ENCODE peak calls at places on chromosome 16, in eight cellular contexts. Y, M, A, V, C, X, O and B are unnamed samples.

GRCh38 chr16:88192601-88193000 is 190.2 kb upstream of the ZNF469 start:
- DNase-seq in Y (no peak), M (no peak), A (no peak), V (no peak), C (no peak), X (no peak), O (no peak), B (no peak)

GRCh38 chr16:66262253-66263167 is 104.0 kb upstream of the CDH5 start:
- DNase-seq in Y (no peak), M (peak; percentile 46), A (no peak), V (peak; percentile 55), C (no peak), X (no peak), O (no peak), B (no peak)

GRCh38 chr16:57863434-57864160 is 61.3 kb upstream of the KIFC3 start:
- DNase-seq in Y (peak; percentile 83), M (peak; percentile 64), A (peak; percentile 88), V (peak; percentile 86), C (no peak), X (peak; percentile 45), O (peak; percentile 72), B (no peak)

GRCh38 chr16:68762996-68763756 is 26.1 kb downstream of the CDH1 start:
- DNase-seq in Y (no peak), M (peak; percentile 27), A (peak; percentile 11), V (peak; percentile 47), C (no peak), X (no peak), O (no peak), B (no peak)

GRCh38 chr16:20910781-20911321 is 10.3 kb downstream of the LYRM1 start:
- DNase-seq in Y (peak; percentile 96), M (peak; percentile 76), A (peak; percentile 53), V (peak; percentile 95), C (no peak), X (peak; percentile 66), O (no peak), B (no peak)

GRCh38 chr16:13193721-13194120 is 292.3 kb downstream of the SHISA9 start:
- DNase-seq in Y (no peak), M (no peak), A (peak; percentile 37), V (no peak), C (no peak), X (no peak), O (no peak), B (no peak)

GRCh38 chr16:73265124-73265838 is 217.4 kb upstream of the ZFHX3 start:
- DNase-seq in Y (no peak), M (peak; percentile 9), A (no peak), V (no peak), C (no peak), X (no peak), O (no peak), B (no peak)

GRCh38 chr16:9260665-9261064 is 169.2 kb downstream of the HAPSTR1 start:
- DNase-seq in Y (no peak), M (no peak), A (peak; percentile 2), V (no peak), C (no peak), X (no peak), O (peak; percentile 68), B (no peak)

GRCh38 chr16:29702307-29702706 is 23.3 kb downstream of the QPRT start:
- DNase-seq in Y (no peak), M (no peak), A (no peak), V (no peak), C (peak; percentile 39), X (no peak), O (no peak), B (peak; percentile 37)

GRCh38 chr16:53131050-53131362 is 76.2 kb downstream of the CHD9 start:
- DNase-seq in Y (no peak), M (no peak), A (no peak), V (no peak), C (no peak), X (no peak), O (no peak), B (no peak)

GRCh38 chr16:57469046-57469445 is 6.6 kb downstream of the POLR2C start:
- DNase-seq in Y (no peak), M (no peak), A (no peak), V (no peak), C (no peak), X (no peak), O (no peak), B (no peak)

GRCh38 chr16:6663668-6664067 is 669.0 kb upstream of the RBFOX1 start:
- DNase-seq in Y (no peak), M (no peak), A (no peak), V (no peak), C (no peak), X (no peak), O (no peak), B (no peak)

GRCh38 chr16:87855852-87856715 is 13.2 kb downstream of the SLC7A5 start:
- DNase-seq in Y (peak; percentile 62), M (peak; percentile 63), A (peak; percentile 53), V (peak; percentile 85), C (no peak), X (no peak), O (no peak), B (no peak)

GRCh38 chr16:69241911-69242310 is 54.9 kb downstream of the SNTB2 start:
- DNase-seq in Y (no peak), M (no peak), A (no peak), V (peak; percentile 19), C (no peak), X (no peak), O (no peak), B (no peak)

GRCh38 chr16:1258906-1259759 is 3.3 kb downstream of the TPSD1 start:
- DNase-seq in Y (no peak), M (no peak), A (no peak), V (no peak), C (no peak), X (no peak), O (no peak), B (no peak)

GRCh38 chr16:80792031-80792430 is 12.4 kb downstream of the CDYL2 start:
- DNase-seq in Y (no peak), M (no peak), A (no peak), V (peak; percentile 31), C (no peak), X (no peak), O (no peak), B (no peak)

GRCh38 chr16:14088155-14088753 is 17.1 kb downstream of the MRTFB start:
- DNase-seq in Y (peak; percentile 15), M (no peak), A (no peak), V (no peak), C (no peak), X (no peak), O (no peak), B (no peak)

GRCh38 chr16:278863-279366 is 1.5 kb upstream of the ARHGDIG start:
- DNase-seq in Y (peak; percentile 21), M (peak; percentile 66), A (peak; percentile 60), V (peak; percentile 35), C (peak; percentile 14), X (no peak), O (peak; percentile 66), B (no peak)

GRCh38 chr16:69302301-69302700 is 8.8 kb upstream of the VPS4A start:
- DNase-seq in Y (no peak), M (no peak), A (no peak), V (no peak), C (no peak), X (no peak), O (no peak), B (no peak)

GRCh38 chr16:64088838-64089237 is 1033.0 kb downstream of the CDH11 start:
- DNase-seq in Y (no peak), M (no peak), A (no peak), V (no peak), C (no peak), X (no peak), O (no peak), B (no peak)

GRCh38 chr16:53257001-53257400 is 177.3 kb upstream of the RBL2 start:
- DNase-seq in Y (peak; percentile 74), M (no peak), A (peak; percentile 6), V (peak; percentile 73), C (no peak), X (peak; percentile 10), O (no peak), B (no peak)

GRCh38 chr16:85483424-85483823 is 129.7 kb upstream of the GSE1 start:
- DNase-seq in Y (no peak), M (no peak), A (no peak), V (no peak), C (no peak), X (no peak), O (peak; percentile 85), B (no peak)

GRCh38 chr16:82990155-82990554 is 363.4 kb downstream of the CDH13 start:
- DNase-seq in Y (peak; percentile 69), M (peak; percentile 45), A (no peak), V (peak; percentile 69), C (no peak), X (no peak), O (no peak), B (no peak)

GRCh38 chr16:69893086-69893485 is 58.0 kb upstream of the CLEC18A start:
- DNase-seq in Y (no peak), M (no peak), A (peak; percentile 33), V (no peak), C (no peak), X (no peak), O (no peak), B (no peak)

GRCh38 chr16:27222499-27223225 is 19.3 kb downstream of the KDM8 start:
- DNase-seq in Y (peak; percentile 47), M (no peak), A (peak; percentile 98), V (peak; percentile 90), C (no peak), X (peak; percentile 25), O (no peak), B (no peak)

GRCh38 chr16:23955088-23955487 is 119.3 kb downstream of the PRKCB start:
- DNase-seq in Y (no peak), M (no peak), A (no peak), V (no peak), C (no peak), X (no peak), O (no peak), B (no peak)

GRCh38 chr16:53465606-53466290 is 31.5 kb downstream of the RBL2 start:
- DNase-seq in Y (peak; percentile 79), M (peak; percentile 69), A (peak; percentile 69), V (peak; percentile 68), C (no peak), X (peak; percentile 15), O (no peak), B (no peak)

GRCh38 chr16:53968896-53969295 is 264.9 kb downstream of the FTO start:
- DNase-seq in Y (peak; percentile 61), M (no peak), A (no peak), V (peak; percentile 27), C (no peak), X (no peak), O (no peak), B (no peak)

GRCh38 chr16:67108489-67108888 is 1.3 kb upstream of the PHAF1 start:
- DNase-seq in Y (no peak), M (no peak), A (no peak), V (no peak), C (no peak), X (no peak), O (no peak), B (no peak)

GRCh38 chr16:50302472-50303005 is 36.2 kb downstream of the ADCY7 start:
- DNase-seq in Y (no peak), M (no peak), A (no peak), V (no peak), C (no peak), X (no peak), O (peak; percentile 14), B (no peak)

GRCh38 chr16:78608305-78608776 is 508.9 kb downstream of the WWOX start:
- DNase-seq in Y (no peak), M (no peak), A (no peak), V (no peak), C (no peak), X (no peak), O (no peak), B (no peak)

GRCh38 chr16:30065943-30066881 is 652 bp downstream of the ALDOA start:
- DNase-seq in Y (peak; percentile 76), M (peak; percentile 72), A (peak; percentile 65), V (peak; percentile 71), C (no peak), X (no peak), O (no peak), B (peak; percentile 19)

GRCh38 chr16:89920723-89921122 is 2.1 kb downstream of the MC1R start:
- DNase-seq in Y (peak; percentile 40), M (peak; percentile 44), A (no peak), V (peak; percentile 42), C (no peak), X (no peak), O (no peak), B (no peak)

GRCh38 chr16:85996843-85997242 is 97.9 kb downstream of the IRF8 start:
- DNase-seq in Y (no peak), M (peak; percentile 13), A (no peak), V (no peak), C (no peak), X (no peak), O (no peak), B (no peak)